ENCODE peak calls at places on chromosome 7, in five cellular contexts. Q is MM.1S, J is HCT116, O is IMR-90, P is tibial nerve. X is an unnamed sample. For H3K4me1, the result is how much of the 10 kb centered on the place peaks cover.

GRCh38 chr7:69256634-69257081 is 341.6 kb upstream of the AUTS2 start:
- DNase-seq in Q (no peak), J (no peak), P (peak), O (no peak), X (no peak)

GRCh38 chr7:143429770-143430698 is 13.2 kb upstream of the TAS2R60 start:
- DNase-seq in J (no peak), P (no peak), Q (no peak), O (peak), X (peak)

GRCh38 chr7:123643495-123644428 is 11.9 kb upstream of the LMOD2 start:
- DNase-seq in P (no peak), J (peak), O (peak), Q (no peak), X (peak)

GRCh38 chr7:115009736-115010435 is 88.0 kb downstream of the MDFIC start:
- DNase-seq in O (peak), J (no peak), P (peak), Q (no peak), X (no peak)

GRCh38 chr7:46146454-46147255 is 225.6 kb upstream of the IGFBP3 start:
- DNase-seq in O (peak), J (no peak), P (no peak), Q (no peak), X (peak)

GRCh38 chr7:50206521-50207250 is 97.8 kb upstream of the IKZF1 start:
- DNase-seq in O (no peak), Q (no peak), J (peak), P (no peak), X (no peak)

GRCh38 chr7:155282671-155283070 is 15.0 kb upstream of the INSIG1 start:
- DNase-seq in O (no peak), J (no peak), Q (no peak), P (no peak), X (peak)

GRCh38 chr7:131889572-131890150 is 333.2 kb upstream of the PODXL start:
- DNase-seq in O (no peak), J (no peak), Q (no peak), P (no peak), X (no peak)

DNA sequence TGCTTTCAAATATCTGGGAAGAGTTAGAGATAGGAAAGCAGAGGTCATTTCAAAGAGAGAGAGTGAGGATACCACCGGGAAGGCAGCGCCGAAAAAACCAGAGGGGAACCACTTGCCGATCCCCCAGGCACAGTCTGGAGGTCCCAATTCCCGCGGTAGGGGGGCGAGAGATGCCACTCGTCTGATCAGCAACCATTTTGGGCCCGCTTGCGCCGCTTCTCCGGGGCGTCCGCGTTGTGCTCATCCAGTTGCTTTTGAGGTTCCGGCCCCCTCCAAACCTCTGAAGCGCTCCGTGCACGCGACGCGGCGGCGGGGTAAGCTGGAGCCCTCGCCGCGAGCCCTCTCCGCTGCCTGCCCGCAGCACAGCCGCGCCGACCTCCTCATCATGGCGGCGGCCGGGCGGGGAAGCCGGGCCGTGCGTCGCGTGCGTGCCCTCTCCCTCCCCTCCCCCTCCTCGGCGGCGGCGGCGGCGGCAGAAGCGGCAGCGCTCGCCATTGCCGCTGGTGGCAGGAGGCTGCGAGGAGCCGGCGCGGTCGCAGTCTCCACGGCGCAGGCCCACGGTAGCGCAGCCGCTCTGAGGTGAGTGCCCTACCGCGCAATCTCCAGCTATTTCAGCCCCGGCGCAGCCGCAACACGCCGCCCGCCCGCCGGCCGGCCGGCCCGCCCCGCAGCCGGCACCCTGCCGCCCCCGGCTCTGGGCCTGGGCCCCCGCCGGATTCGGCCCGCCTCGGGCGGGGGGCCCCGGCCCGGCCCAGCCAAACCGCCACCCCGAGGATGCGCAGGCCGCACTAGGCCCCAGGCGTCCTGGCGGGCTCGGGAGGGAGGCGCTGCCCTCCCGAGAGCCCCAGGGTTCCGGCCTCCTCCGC is at the start of gene NRF1:
- DNase-seq in P (peak), J (peak), Q (peak), O (peak), X (peak)
- H3K4me1 ChIP-seq in P (half or more), J (under half), Q (under half), O (under half), X (under half)

GRCh38 chr7:137981668-137982067 is 20.2 kb downstream of the CREB3L2 start:
- DNase-seq in Q (peak), O (no peak), P (no peak), J (no peak), X (peak)
- H3K4me1 ChIP-seq in Q (half or more), O (half or more), P (half or more), J (half or more), X (half or more)

DNA sequence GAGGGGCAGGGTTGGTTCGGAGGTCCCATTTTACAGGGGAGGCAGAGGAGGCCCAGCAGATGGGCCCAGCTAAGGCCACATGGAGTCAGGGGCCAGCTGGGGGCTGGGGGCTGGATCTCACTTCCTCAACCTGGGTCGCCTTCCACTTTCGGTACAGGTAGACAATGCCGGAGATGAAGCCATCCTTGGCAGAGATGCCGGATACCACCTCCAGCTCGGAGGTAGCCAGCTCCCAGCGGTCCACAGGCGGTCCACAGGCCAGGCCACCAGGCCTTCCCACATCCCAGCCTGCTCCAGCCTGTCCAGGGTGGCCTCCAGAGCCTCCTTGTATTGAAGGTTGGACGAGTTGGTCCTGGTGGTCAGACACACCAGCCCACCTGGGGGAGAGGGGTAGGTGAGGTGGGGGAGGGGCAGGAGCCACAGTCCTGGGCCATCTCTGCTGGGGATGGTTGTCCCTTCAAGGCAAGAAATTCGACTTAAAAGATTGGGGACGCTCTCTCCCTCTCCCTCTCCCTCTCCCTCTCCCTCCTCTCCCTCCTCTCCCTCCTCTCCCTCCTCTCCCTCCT is 3.9 kb downstream of the CLDN4 start:
- DNase-seq in O (no peak), Q (no peak), J (no peak), P (no peak), X (no peak)
- H3K4me1 ChIP-seq in O (under half), Q (under half), J (half or more), P (under half), X (under half)

GRCh38 chr7:97078023-97078988 is 39.2 kb upstream of the SDHAF3 start:
- DNase-seq in P (no peak), J (no peak), Q (peak), O (no peak), X (no peak)
- H3K4me1 ChIP-seq in P (under half), J (under half), Q (under half), O (under half), X (under half)

GRCh38 chr7:47803846-47804245 is 144.4 kb downstream of the PKD1L1 start:
- DNase-seq in Q (no peak), O (no peak), J (no peak), P (no peak), X (no peak)
- H3K4me1 ChIP-seq in Q (under half), O (under half), J (under half), P (under half), X (under half)

GRCh38 chr7:129779602-129780256 is 168.2 kb downstream of the NRF1 start:
- DNase-seq in J (peak), Q (peak), P (no peak), O (no peak), X (peak)
- H3K4me1 ChIP-seq in J (under half), Q (under half), P (half or more), O (under half), X (under half)

GRCh38 chr7:150996289-150997074 is 5.7 kb downstream of the NOS3 start:
- DNase-seq in P (no peak), J (no peak), O (no peak), Q (no peak), X (no peak)

GRCh38 chr7:150994141-150994837 is 3.5 kb downstream of the NOS3 start:
- DNase-seq in P (no peak), Q (no peak), O (no peak), J (no peak), X (no peak)

GRCh38 chr7:150993511-150993910 is 2.7 kb downstream of the NOS3 start:
- DNase-seq in Q (no peak), O (no peak), P (no peak), J (no peak), X (no peak)

GRCh38 chr7:150992833-150993302 is 2.1 kb downstream of the NOS3 start:
- DNase-seq in O (no peak), J (no peak), Q (no peak), P (no peak), X (no peak)

GRCh38 chr7:150994838-150995510 is 4.2 kb downstream of the NOS3 start:
- DNase-seq in Q (no peak), O (no peak), J (no peak), P (no peak), X (no peak)
- H3K4me1 ChIP-seq in Q (under half), O (under half), J (under half), P (under half), X (under half)

X was measured in trophoblast cell.